ENCODE peak calls at places on chromosomes 16 and 17, in seven cellular contexts. S is GM12878, F is HepG2, M is HCT116, T is SK-N-SH, X is H1, O is K562. W is an unnamed sample.

GRCh38 chr17:5516060-5516792 is 29.9 kb downstream of the MIS12 start:
- DNase-seq in S (no peak), F (peak), M (peak), T (no peak), X (no peak), O (no peak), W (no peak)

GRCh38 chr16:53257001-53257400 is 177.3 kb upstream of the RBL2 start:
- DNase-seq in S (no peak), F (no peak), M (no peak), T (no peak), X (no peak), O (no peak), W (no peak)

GRCh38 chr16:15764112-15764511 is 92.7 kb downstream of the MYH11 start:
- DNase-seq in S (no peak), F (no peak), M (no peak), T (no peak), X (no peak), O (no peak), W (no peak)

GRCh38 chr16:85829751-85830445 is 30.4 kb downstream of the COX4I1 start:
- DNase-seq in S (no peak), F (no peak), M (no peak), T (no peak), X (no peak), O (no peak), W (no peak)

GRCh38 chr17:71361691-71362450 is 758.9 kb upstream of the SOX9 start:
- DNase-seq in S (no peak), F (no peak), M (no peak), T (no peak), X (no peak), O (no peak), W (no peak)

GRCh38 chr16:89505204-89506112 is 2.7 kb upstream of the SPG7 start:
- DNase-seq in S (peak), F (peak), M (peak), T (no peak), X (no peak), O (peak), W (no peak)

GRCh38 chr17:27239046-27239445 is 54.9 kb upstream of the WSB1 start:
- DNase-seq in S (peak), F (no peak), M (no peak), T (no peak), X (no peak), O (no peak), W (no peak)

GRCh38 chr17:38745545-38745944 is 2.6 kb downstream of the PCGF2 start:
- DNase-seq in S (no peak), F (peak), M (no peak), T (no peak), X (no peak), O (no peak), W (no peak)

GRCh38 chr17:78628547-78629435 is 51.6 kb upstream of the DNAH17 start:
- DNase-seq in S (no peak), F (no peak), M (no peak), T (no peak), X (no peak), O (no peak), W (no peak)

GRCh38 chr17:48055531-48056245 is 7.5 kb downstream of the NFE2L1 start:
- DNase-seq in S (peak), F (no peak), M (peak), T (no peak), X (peak), O (no peak), W (peak)

GRCh38 chr16:56294599-56294998 is 103.3 kb downstream of the GNAO1 start:
- DNase-seq in S (no peak), F (no peak), M (no peak), T (no peak), X (no peak), O (no peak), W (no peak)

GRCh38 chr16:83344014-83344413 is 463.8 kb upstream of the HSBP1 start:
- DNase-seq in S (no peak), F (no peak), M (no peak), T (no peak), X (no peak), O (no peak), W (no peak)

GRCh38 chr16:50368410-50369132 is at the start of gene BRD7:
- DNase-seq in S (no peak), F (peak), M (no peak), T (peak), X (peak), O (peak), W (no peak)

GRCh38 chr16:79195948-79196347 is 404.6 kb downstream of the MAF start:
- DNase-seq in S (no peak), F (no peak), M (no peak), T (no peak), X (no peak), O (no peak), W (no peak)

GRCh38 chr16:54933281-54934150 is 2.9 kb downstream of the IRX5 start:
- DNase-seq in S (no peak), F (no peak), M (no peak), T (no peak), X (peak), O (no peak), W (peak)

GRCh38 chr17:29572691-29573557 is 4.4 kb downstream of the TP53I13 start:
- DNase-seq in S (no peak), F (no peak), M (no peak), T (peak), X (peak), O (peak), W (no peak)

GRCh38 chr16:88866151-88866920 is at the start of gene PABPN1L:
- DNase-seq in S (no peak), F (no peak), M (no peak), T (no peak), X (no peak), O (no peak), W (no peak)

GRCh38 chr17:32265192-32265895 is at the start of gene RHBDL3:
- DNase-seq in S (no peak), F (no peak), M (no peak), T (peak), X (no peak), O (peak), W (peak)

GRCh38 chr17:65393514-65393913 is 167.9 kb downstream of the AXIN2 start:
- DNase-seq in S (no peak), F (no peak), M (no peak), T (no peak), X (no peak), O (no peak), W (no peak)

GRCh38 chr17:65389426-65389825 is 172.0 kb downstream of the AXIN2 start:
- DNase-seq in S (no peak), F (no peak), M (no peak), T (no peak), X (no peak), O (no peak), W (no peak)

GRCh38 chr17:65388911-65389310 is 172.5 kb downstream of the AXIN2 start:
- DNase-seq in S (no peak), F (no peak), M (no peak), T (no peak), X (no peak), O (no peak), W (no peak)

GRCh38 chr17:65387322-65387721 is 174.1 kb downstream of the AXIN2 start:
- DNase-seq in S (no peak), F (no peak), M (no peak), T (no peak), X (no peak), O (no peak), W (peak)

GRCh38 chr17:65389956-65390355 is 171.5 kb downstream of the AXIN2 start:
- DNase-seq in S (no peak), F (no peak), M (peak), T (no peak), X (no peak), O (no peak), W (no peak)
- TF ChIP-seq JUND in S (no peak), F (no peak), M (peak), T (peak), X (no peak), O (no peak), W (no peak)

DNA sequence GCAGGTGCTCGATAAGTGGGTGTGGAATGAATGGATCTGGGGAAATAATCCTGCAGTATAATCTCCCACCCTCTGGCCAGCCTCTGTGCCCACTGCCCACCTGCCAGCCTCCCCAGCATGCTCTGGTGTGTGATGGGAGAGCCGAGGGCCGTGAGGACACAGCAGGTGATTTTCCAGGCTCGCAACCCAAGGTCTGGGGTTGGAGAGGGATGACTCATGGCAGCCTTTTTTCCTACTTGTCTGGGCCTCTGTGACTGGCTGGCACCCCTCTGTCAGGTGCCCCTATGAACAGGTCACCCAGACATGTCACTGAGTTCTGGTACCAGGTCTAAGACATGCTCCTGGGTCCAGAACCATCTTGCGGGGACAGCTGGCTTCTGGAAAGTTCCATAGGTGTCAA is 385.7 kb upstream of the TNRC6C start:
- DNase-seq in S (no peak), F (no peak), M (no peak), T (no peak), X (no peak), O (no peak), W (no peak)
- TF ChIP-seq JUND in S (no peak), F (no peak), M (no peak), T (no peak), X (no peak), O (no peak), W (no peak)

GRCh38 chr16:68200120-68200783 is 35.7 kb downstream of the ESRP2 start:
- DNase-seq in S (no peak), F (no peak), M (no peak), T (no peak), X (no peak), O (no peak), W (no peak)
- TF ChIP-seq JUND in S (no peak), F (no peak), M (no peak), T (no peak), X (no peak), O (peak), W (no peak)

GRCh38 chr17:37388266-37388665 is 12.5 kb downstream of the C17orf78 start:
- DNase-seq in S (no peak), F (no peak), M (no peak), T (no peak), X (no peak), O (no peak), W (no peak)
- TF ChIP-seq JUND in S (no peak), F (no peak), M (no peak), T (no peak), X (no peak), O (no peak), W (no peak)

GRCh38 chr17:82458885-82459424 is 414 bp downstream of the NARF start:
- DNase-seq in S (no peak), F (no peak), M (no peak), T (peak), X (no peak), O (no peak), W (no peak)
- TF ChIP-seq JUND in S (no peak), F (no peak), M (no peak), T (no peak), X (no peak), O (no peak), W (no peak)

GRCh38 chr17:79955961-79956735 is 79.5 kb downstream of the TBC1D16 start:
- DNase-seq in S (no peak), F (no peak), M (no peak), T (peak), X (no peak), O (no peak), W (no peak)
- TF ChIP-seq JUND in S (no peak), F (no peak), M (no peak), T (no peak), X (no peak), O (no peak), W (no peak)

DNA sequence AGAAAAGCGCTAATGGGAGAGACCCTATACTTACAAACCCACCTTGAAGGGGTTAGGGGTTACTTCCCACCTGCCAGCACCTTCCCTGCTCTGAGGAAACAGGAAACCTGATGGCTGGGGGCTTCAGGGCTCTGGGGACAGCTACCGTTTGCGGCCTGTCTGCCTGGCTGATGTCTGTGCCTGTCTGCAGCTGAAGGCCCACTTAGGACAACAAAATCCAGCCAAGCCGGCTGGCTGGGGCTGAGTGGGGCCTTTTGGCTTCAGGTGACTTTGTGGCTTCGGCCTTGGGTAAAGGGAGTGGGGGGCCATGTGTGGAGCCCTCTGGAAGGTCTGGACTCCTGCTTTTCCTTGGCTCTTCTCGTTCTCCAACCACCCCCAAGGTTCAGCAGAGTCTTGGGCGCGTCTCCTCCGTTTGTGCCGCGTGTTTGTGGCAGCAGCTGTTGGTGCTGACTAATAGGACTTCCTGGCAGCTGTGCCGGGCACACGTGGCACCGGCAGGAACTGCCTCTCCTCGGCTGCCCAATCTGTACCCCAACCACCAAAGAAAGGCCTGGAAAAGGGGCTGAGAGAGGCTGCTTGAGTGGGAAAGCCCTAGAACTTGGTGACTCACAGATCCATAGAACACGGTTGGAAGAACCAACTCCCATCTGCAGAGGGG is 186.7 kb downstream of the MSI2 start:
- DNase-seq in S (no peak), F (no peak), M (no peak), T (no peak), X (no peak), O (no peak), W (no peak)
- TF ChIP-seq JUND in S (no peak), F (no peak), M (no peak), T (no peak), X (no peak), O (no peak), W (no peak)

GRCh38 chr17:43351686-43352085 is 47.1 kb upstream of the ARL4D start:
- DNase-seq in S (no peak), F (no peak), M (no peak), T (no peak), X (no peak), O (no peak), W (no peak)
- TF ChIP-seq JUND in S (no peak), F (no peak), M (no peak), T (no peak), X (no peak), O (no peak), W (no peak)

W was measured in T47D.